ENCODE peak calls at places on chromosomes 5 and 9, in nine cellular contexts. X is activated T-cell treated with anti-CD3 and anti-CD28 coated beads, Interleukin-2, amount 50 U/mL, for 4 hours; P is left ventricle myocardium inferior; N is HS-5; V is SHP77; Y is left colon; B is lower lobe of right lung; G is astrocyte of the spinal cord; D is cardiac muscle cell. Z is an unnamed sample.

GRCh38 chr9:81535542-81536241 is 153.7 kb downstream of the TLE1 start:
- DNase-seq in N (peak; percentile 91), P (no peak), X (no peak), V (peak; percentile 69), Y (no peak), D (peak; percentile 84), G (no peak), B (no peak), Z (no peak)

GRCh38 chr9:113582698-113583200 is 119.2 kb downstream of the RGS3 start:
- DNase-seq in B (no peak), X (no peak), D (no peak), P (no peak), N (no peak), Y (no peak), V (no peak), G (no peak), Z (no peak)

GRCh38 chr5:149374801-149375200 is 4.3 kb downstream of the IL17B start:
- DNase-seq in N (no peak), P (no peak), B (no peak), V (no peak), Y (no peak), G (no peak), X (no peak), D (no peak), Z (no peak)

GRCh38 chr5:109585012-109585599 is 104.6 kb upstream of the MAN2A1 start:
- DNase-seq in Y (no peak), N (peak; percentile 19), V (no peak), G (no peak), B (no peak), X (no peak), P (no peak), D (peak; percentile 81), Z (no peak)

GRCh38 chr9:109048822-109049221 is 35.5 kb upstream of the CTNNAL1 start:
- DNase-seq in V (no peak), Y (no peak), P (no peak), D (no peak), N (no peak), G (no peak), B (no peak), X (no peak), Z (no peak)

GRCh38 chr5:17216974-17217325 is 481 bp upstream of the BASP1 start:
- DNase-seq in P (no peak), V (no peak), X (no peak), G (peak; percentile 80), Y (peak; percentile 25), B (peak; percentile 56), D (peak; percentile 75), N (no peak), Z (peak; percentile 33)

GRCh38 chr5:174511711-174512253 is 212.6 kb upstream of the MSX2 start:
- DNase-seq in D (peak; percentile 51), G (no peak), B (no peak), P (no peak), N (no peak), Y (no peak), X (no peak), V (no peak), Z (no peak)

GRCh38 chr5:80036621-80037020 is 1.5 kb downstream of the THBS4 start:
- DNase-seq in P (no peak), X (no peak), G (no peak), B (no peak), V (no peak), Y (no peak), N (no peak), D (no peak), Z (no peak)

GRCh38 chr5:55502759-55503158 is 32.0 kb downstream of the PLPP1 start:
- DNase-seq in G (no peak), X (no peak), B (no peak), P (no peak), N (no peak), D (no peak), V (no peak), Y (no peak), Z (no peak)

GRCh38 chr5:139470821-139471300 is at the start of gene SMIM33:
- DNase-seq in G (no peak), P (no peak), D (no peak), V (no peak), X (no peak), B (no peak), N (no peak), Y (peak; percentile 77), Z (peak; percentile 36)

GRCh38 chr5:140178082-140178410 is 3.1 kb downstream of the CYSTM1 start:
- DNase-seq in Y (no peak), B (no peak), N (no peak), P (no peak), D (no peak), G (no peak), X (no peak), V (no peak), Z (no peak)

GRCh38 chr5:74369173-74369572 is 271.4 kb downstream of the ENC1 start:
- DNase-seq in Y (no peak), P (no peak), B (no peak), D (no peak), X (no peak), N (no peak), V (no peak), G (no peak), Z (no peak)

GRCh38 chr9:127935765-127936221 is 1.9 kb downstream of the DPM2 start:
- DNase-seq in Y (no peak), X (no peak), N (no peak), V (no peak), P (no peak), D (no peak), G (no peak), B (no peak), Z (no peak)

Z was measured in CD4-positive, alpha-beta T cell.